ENCODE peak calls at places on chromosomes 1 and 21, in four cellular contexts. B, X, O and Q are unnamed samples.

GRCh38 chr1:179143332-179143731 is 61.5 kb downstream of the TOR3A start:
- DNase-seq in B (no peak), X (no peak), O (no peak), Q (no peak)

GRCh38 chr21:26351661-26352060 is 181.1 kb upstream of the APP start:
- DNase-seq in B (no peak), X (no peak), O (no peak), Q (no peak)

GRCh38 chr1:85707267-85707989 is 805 bp downstream of the ZNHIT6 start:
- DNase-seq in B (no peak), O (no peak), X (peak; percentile 8), Q (no peak)

GRCh38 chr1:156470483-156470882 is 30.1 kb downstream of the MEF2D start:
- DNase-seq in X (no peak), B (no peak), O (no peak), Q (no peak)

GRCh38 chr21:44871576-44872265 is 1.8 kb downstream of the PTTG1IP start:
- DNase-seq in O (no peak), B (no peak), X (peak; percentile 50), Q (no peak)

GRCh38 chr1:15400627-15401026 is 9.1 kb upstream of the EFHD2 start:
- DNase-seq in O (no peak), X (no peak), B (no peak), Q (no peak)

GRCh38 chr1:16396591-16396990 is 29.5 kb downstream of the SZRD1 start:
- DNase-seq in O (no peak), B (no peak), X (no peak), Q (no peak)

GRCh38 chr1:89610457-89610991 is 22.4 kb upstream of the LRRC8C start:
- DNase-seq in O (no peak), X (no peak), B (no peak), Q (no peak)

GRCh38 chr21:38310619-38311018 is 53.8 kb downstream of the KCNJ15 start:
- DNase-seq in O (no peak), B (no peak), X (no peak), Q (no peak)

GRCh38 chr1:100736766-100737165 is 17.2 kb downstream of the VCAM1 start:
- DNase-seq in X (no peak), O (no peak), B (no peak), Q (no peak)

GRCh38 chr1:229167356-229167755 is 103.6 kb upstream of the RAB4A start:
- DNase-seq in O (no peak), B (no peak), X (no peak), Q (no peak)

GRCh38 chr1:221766210-221766609 is 24.3 kb upstream of the DUSP10 start:
- DNase-seq in B (no peak), O (peak; percentile 13), X (no peak), Q (no peak)

GRCh38 chr1:156592158-156592909 is 758 bp downstream of the NAXE start:
- DNase-seq in X (peak; percentile 41), O (no peak), B (no peak), Q (no peak)

GRCh38 chr1:44549491-44549890 is 124.8 kb downstream of the TMEM53 start:
- DNase-seq in X (no peak), B (no peak), O (no peak), Q (no peak)

GRCh38 chr1:67390041-67390887 is 39.9 kb downstream of the SERBP1 start:
- DNase-seq in B (no peak), O (no peak), X (no peak), Q (no peak)

GRCh38 chr1:224773646-224774045 is 155.8 kb upstream of the DNAH14 start:
- DNase-seq in X (no peak), O (no peak), B (no peak), Q (no peak)

DNA sequence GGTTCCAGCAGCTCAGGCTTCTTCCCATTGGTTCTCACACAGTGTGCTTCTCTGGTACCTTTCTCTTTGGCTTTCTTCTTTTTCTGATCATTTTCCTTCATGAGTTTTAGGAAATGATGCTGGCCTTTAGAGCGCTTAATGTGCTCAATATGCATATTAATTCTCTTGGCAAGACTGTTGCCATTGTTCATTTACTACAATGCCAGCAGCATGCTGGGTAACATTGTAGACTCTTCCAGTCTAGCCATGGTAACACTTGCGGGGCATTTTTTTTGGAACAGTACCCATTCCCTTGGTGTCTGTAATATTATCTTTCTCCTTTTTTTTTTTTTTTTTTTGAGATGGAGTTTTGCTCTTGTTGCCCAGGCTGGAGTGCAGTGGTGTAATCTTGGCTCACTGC is 21.7 kb downstream of the UBE4B start:
- DNase-seq in O (no peak), B (no peak), X (no peak), Q (no peak)
- TF ChIP-seq TEAD4 in O (no peak), B (no peak), X (no peak), Q (no peak)

DNA sequence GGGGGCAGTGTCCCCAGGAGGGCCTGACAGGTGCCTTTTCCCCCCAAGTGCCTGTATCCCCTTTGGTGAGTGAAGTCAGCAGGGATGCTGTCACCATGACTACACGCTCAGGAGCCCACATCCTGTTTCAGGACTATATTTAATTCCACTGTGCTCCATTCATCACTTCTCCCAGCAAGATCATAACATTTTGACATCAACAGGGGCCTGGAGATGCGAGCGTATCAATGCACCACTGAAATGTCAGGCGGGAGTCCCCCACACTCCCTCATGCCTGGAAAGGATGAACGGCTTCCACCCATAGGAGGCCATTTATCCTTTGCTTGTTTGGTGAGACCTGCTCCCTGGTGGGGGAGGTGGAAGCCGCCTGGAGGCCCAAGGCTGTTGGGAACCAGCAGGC is 119.1 kb downstream of the PTPRU start:
- DNase-seq in O (no peak), X (no peak), B (no peak), Q (no peak)
- TF ChIP-seq TEAD4 in O (no peak), X (no peak), B (no peak), Q (no peak)

GRCh38 chr1:108750476-108751191 is 4.2 kb downstream of the STXBP3 start:
- DNase-seq in B (no peak), O (no peak), X (no peak), Q (no peak)
- TF ChIP-seq TEAD4 in B (no peak), O (no peak), X (no peak), Q (no peak)

GRCh38 chr1:33232716-33233115 is 23.6 kb upstream of the ZNF362 start:
- DNase-seq in O (no peak), X (no peak), B (no peak), Q (no peak)

GRCh38 chr1:33225586-33225985 is 30.7 kb upstream of the ZNF362 start:
- DNase-seq in X (no peak), O (no peak), B (no peak), Q (no peak)

GRCh38 chr1:33231166-33231565 is 25.1 kb upstream of the ZNF362 start:
- DNase-seq in B (no peak), O (no peak), X (no peak), Q (no peak)

GRCh38 chr1:33224166-33224707 is 32.1 kb upstream of the ZNF362 start:
- DNase-seq in B (no peak), O (no peak), X (no peak), Q (no peak)

DNA sequence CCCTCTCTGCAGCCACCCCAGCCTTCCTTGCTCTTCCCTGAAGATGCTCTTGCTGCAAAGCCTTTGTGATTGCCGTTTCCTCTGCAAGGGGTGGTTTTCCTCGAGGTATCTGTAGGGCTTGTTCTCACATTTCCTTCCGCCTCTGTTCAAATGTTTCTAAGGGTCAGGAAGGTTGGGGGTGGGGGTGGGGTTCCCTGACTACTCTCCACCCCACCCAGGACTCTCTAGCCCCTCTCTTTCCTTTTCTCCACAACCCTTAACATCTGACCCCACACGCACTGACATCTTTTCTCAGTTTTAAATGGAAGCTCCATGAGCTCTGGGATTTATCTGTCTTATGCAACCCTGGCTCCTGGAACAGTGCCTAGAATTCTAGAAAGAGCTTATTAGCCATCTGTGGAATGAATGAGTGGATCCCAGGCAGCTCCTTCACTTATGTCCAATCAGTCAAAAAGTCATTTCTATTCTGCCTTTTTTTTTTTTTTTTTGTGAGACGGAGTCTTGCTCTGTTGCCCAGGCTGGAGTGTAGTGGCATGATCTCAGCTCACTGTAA is 27.3 kb upstream of the ZNF362 start:
- DNase-seq in X (peak; percentile 5), B (no peak), O (no peak), Q (no peak)
- TF ChIP-seq TEAD4 in X (no peak), B (no peak), O (no peak), Q (no peak)

DNA sequence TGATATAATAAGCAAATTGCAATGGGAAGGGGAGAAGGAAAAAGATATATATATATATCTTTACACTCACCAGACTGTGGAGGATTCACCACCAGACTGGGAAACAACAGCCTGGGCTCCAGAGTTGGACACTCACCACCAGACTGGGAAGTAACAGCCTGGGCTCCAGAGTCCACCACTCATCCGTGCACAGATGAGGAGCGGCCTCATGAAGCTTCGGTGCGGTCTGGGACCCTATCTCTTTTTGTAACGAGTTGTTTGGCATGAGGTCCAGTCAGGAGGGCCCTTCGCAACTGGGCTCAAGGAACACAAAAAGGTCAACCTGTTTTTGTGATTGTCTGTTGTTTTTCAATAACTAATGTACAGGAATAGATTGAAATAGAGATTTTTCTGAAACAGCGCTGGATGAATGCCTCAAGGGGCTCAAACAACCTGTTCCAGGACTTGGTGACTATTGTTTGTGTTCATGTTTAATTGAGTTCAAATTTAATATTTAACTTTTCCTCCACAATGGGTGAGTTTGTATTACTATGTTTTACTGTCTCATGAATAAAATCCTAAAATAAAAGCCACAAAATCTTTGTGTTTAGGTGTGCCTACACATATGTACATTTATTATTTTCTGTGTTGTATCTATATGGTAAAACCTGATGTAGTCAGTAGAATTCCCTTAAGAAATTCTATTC is 40.1 kb downstream of the S100A10 start:
- DNase-seq in B (no peak), O (no peak), X (no peak), Q (no peak)
- TF ChIP-seq TEAD4 in B (no peak), O (no peak), X (no peak), Q (no peak)

GRCh38 chr1:186977266-186977957 is 148.7 kb downstream of the PLA2G4A start:
- DNase-seq in B (no peak), X (no peak), O (no peak), Q (no peak)
- TF ChIP-seq TEAD4 in B (no peak), X (no peak), O (no peak), Q (no peak)

GRCh38 chr1:10529772-10530171 is 55.0 kb downstream of the PEX14 start:
- DNase-seq in O (no peak), X (no peak), B (no peak), Q (no peak)
- TF ChIP-seq TEAD4 in O (no peak), X (no peak), B (peak; percentile 11), Q (no peak)

GRCh38 chr1:235632538-235633219 is 16.9 kb downstream of the GNG4 start:
- DNase-seq in B (no peak), X (no peak), O (no peak), Q (no peak)
- TF ChIP-seq TEAD4 in B (no peak), X (no peak), O (no peak), Q (no peak)

GRCh38 chr1:47703981-47704596 is 266.2 kb downstream of the FOXD2 start:
- DNase-seq in X (peak; percentile 21), B (no peak), O (no peak), Q (no peak)

GRCh38 chr1:47703161-47703825 is 265.4 kb downstream of the FOXD2 start:
- DNase-seq in X (no peak), O (no peak), B (no peak), Q (no peak)

GRCh38 chr1:47707887-47708535 is 270.2 kb downstream of the FOXD2 start:
- DNase-seq in O (peak; percentile 40), B (no peak), X (no peak), Q (no peak)

GRCh38 chr1:47708658-47709301 is 270.9 kb downstream of the FOXD2 start:
- DNase-seq in X (no peak), B (no peak), O (peak; percentile 52), Q (peak; percentile 76)

GRCh38 chr1:47705517-47706130 is 267.8 kb downstream of the FOXD2 start:
- DNase-seq in B (no peak), X (no peak), O (no peak), Q (no peak)
- TF ChIP-seq TEAD4 in B (no peak), X (no peak), O (no peak), Q (no peak)